ENCODE peak calls at places on chromosomes 2 and 18, in seven cellular contexts. H is upper lobe of right lung; J is cardiac muscle cell; K is aorta; N is lower lobe of right lung; E is CD8-positive, alpha-beta memory T cell; M is CD4-positive, CD25-positive, alpha-beta regulatory T cell. B is an unnamed sample.

GRCh38 chr2:47520825-47521665 is 118.1 kb downstream of the MSH2 start:
- DNase-seq in H (no peak), J (no peak), K (peak; percentile 79), N (peak; percentile 68), E (peak; percentile 66), M (peak; percentile 94), B (peak; percentile 49)

GRCh38 chr2:46717733-46718121 is 197.9 kb downstream of the MCFD2 start:
- DNase-seq in H (no peak), J (no peak), K (no peak), N (no peak), E (no peak), M (no peak), B (peak; percentile 48)

GRCh38 chr2:174033163-174033550 is 68.0 kb upstream of the SP3 start:
- DNase-seq in H (no peak), J (no peak), K (no peak), N (no peak), E (no peak), M (no peak), B (no peak)

GRCh38 chr2:19652811-19653210 is 249.0 kb downstream of the TTC32 start:
- DNase-seq in H (no peak), J (no peak), K (no peak), N (no peak), E (no peak), M (no peak), B (no peak)

GRCh38 chr2:18518116-18519111 is 42.0 kb downstream of the RDH14 start:
- DNase-seq in H (no peak), J (no peak), K (no peak), N (no peak), E (no peak), M (no peak), B (no peak)

GRCh38 chr2:9378433-9379371 is 44.6 kb downstream of the ITGB1BP1 start:
- DNase-seq in H (peak; percentile 53), J (no peak), K (peak; percentile 88), N (no peak), E (no peak), M (no peak), B (peak; percentile 54)

GRCh38 chr18:58225101-58225500 is 181.1 kb downstream of the NEDD4L start:
- DNase-seq in H (no peak), J (no peak), K (no peak), N (no peak), E (no peak), M (no peak), B (no peak)

GRCh38 chr18:62165583-62165982 is 21.3 kb downstream of the PIGN start:
- DNase-seq in H (no peak), J (no peak), K (no peak), N (no peak), E (no peak), M (no peak), B (no peak)

GRCh38 chr2:20179755-20180594 is 45.0 kb downstream of the SDC1 start:
- DNase-seq in H (peak; percentile 92), J (no peak), K (peak; percentile 55), N (peak; percentile 88), E (no peak), M (no peak), B (no peak)

GRCh38 chr2:36807223-36807886 is 110.8 kb downstream of the VIT start:
- DNase-seq in H (no peak), J (no peak), K (no peak), N (no peak), E (no peak), M (no peak), B (no peak)

GRCh38 chr18:26307161-26307773 is 81.0 kb downstream of the TAF4B start:
- DNase-seq in H (no peak), J (peak; percentile 66), K (no peak), N (no peak), E (peak; percentile 7), M (peak; percentile 61), B (peak; percentile 16)

GRCh38 chr18:48833701-48834394 is 116.9 kb downstream of the SMAD7 start:
- DNase-seq in H (peak; percentile 51), J (no peak), K (peak; percentile 44), N (peak; percentile 47), E (peak; percentile 33), M (peak; percentile 90), B (peak; percentile 26)

GRCh38 chr18:67426477-67426876 is 90.0 kb downstream of the DSEL start:
- DNase-seq in H (no peak), J (no peak), K (no peak), N (no peak), E (no peak), M (no peak), B (no peak)

GRCh38 chr18:67428148-67428547 is 88.4 kb downstream of the DSEL start:
- DNase-seq in H (no peak), J (no peak), K (no peak), N (no peak), E (no peak), M (no peak), B (peak; percentile 17)

GRCh38 chr18:67425724-67426123 is 90.8 kb downstream of the DSEL start:
- DNase-seq in H (no peak), J (no peak), K (no peak), N (no peak), E (no peak), M (no peak), B (peak; percentile 36)

GRCh38 chr18:67432806-67433205 is 83.7 kb downstream of the DSEL start:
- DNase-seq in H (no peak), J (no peak), K (no peak), N (no peak), E (no peak), M (no peak), B (no peak)

DNA sequence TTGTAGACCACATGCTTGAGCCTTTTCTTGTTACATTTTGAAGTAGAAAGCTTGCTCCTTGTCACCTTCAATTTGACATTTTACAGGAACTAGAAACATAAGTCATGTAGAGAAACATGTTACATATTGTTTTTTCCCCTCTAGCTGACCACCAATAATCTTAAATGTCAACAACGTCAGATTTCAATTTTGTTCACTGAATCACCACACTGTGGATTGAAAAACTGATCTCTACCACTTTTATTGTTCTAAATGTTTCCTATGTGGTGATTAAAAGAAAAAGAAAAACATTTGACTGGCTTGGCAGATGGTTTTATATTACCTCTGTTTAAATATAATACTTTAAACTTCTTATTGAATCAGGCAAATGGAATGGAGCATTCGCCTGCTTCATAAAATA is 87.7 kb downstream of the DSEL start:
- DNase-seq in H (no peak), J (no peak), K (no peak), N (no peak), E (no peak), M (no peak), B (no peak)
- H3K27ac ChIP-seq in H (no peak overlapping the region), J (no peak overlapping the region), K (no peak overlapping the region), N (no peak overlapping the region), E (no peak overlapping the region), M (no peak overlapping the region), B (peak overlapping the region; percentile 29)

DNA sequence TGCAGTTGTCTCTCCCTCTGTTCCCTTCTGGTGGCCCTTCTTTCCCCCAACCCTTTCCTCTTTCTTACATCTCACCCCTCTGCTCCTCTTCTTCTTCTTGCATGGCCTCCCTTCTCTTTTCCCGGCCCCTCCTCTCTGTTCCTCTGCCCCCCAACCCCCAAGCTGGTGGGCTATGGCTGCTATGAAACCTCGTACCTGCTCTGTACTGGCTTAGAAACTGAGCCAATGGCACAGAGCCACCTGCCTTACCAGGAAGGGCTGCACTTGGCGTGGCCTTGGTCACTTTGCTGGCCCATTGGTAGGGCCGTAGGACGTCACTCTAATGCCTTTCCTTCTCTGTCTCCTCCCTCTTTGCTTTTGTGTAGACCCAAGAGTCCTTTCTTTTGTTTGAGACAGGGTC is 78.9 kb downstream of the LRRFIP1 start:
- DNase-seq in H (no peak), J (no peak), K (no peak), N (no peak), E (no peak), M (no peak), B (no peak)
- H3K4me1 ChIP-seq in H (peaks cover 71% of the 10 kb centered on the region), J (peaks cover 27% of the 10 kb centered on the region), K (peaks cover under 1% of the 10 kb centered on the region), N (peaks cover 89% of the 10 kb centered on the region), E (peaks cover 71% of the 10 kb centered on the region), M (peaks cover 56% of the 10 kb centered on the region), B (peaks cover 53% of the 10 kb centered on the region)

DNA sequence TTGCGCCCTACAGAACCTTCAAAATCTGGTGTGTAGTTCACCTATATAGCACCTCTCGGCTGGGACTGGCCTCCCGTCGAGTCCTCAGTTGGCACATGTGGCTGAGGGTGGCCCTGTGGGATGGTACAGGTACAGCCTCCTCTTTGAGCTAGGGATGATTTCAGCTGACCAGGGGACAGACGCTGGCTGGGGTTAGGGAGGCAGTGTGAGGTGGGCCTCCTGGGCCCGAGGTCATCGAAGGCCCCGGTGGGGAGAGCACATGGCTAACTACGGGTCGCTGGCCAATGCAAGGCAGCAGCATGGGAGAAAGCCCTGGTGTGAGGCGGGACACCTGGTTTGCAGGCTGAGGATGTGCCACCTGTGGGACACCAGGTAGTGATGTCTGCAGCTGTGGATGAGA is 304.8 kb downstream of the GBX2 start:
- DNase-seq in H (no peak), J (no peak), K (no peak), N (no peak), E (no peak), M (no peak), B (no peak)
- H3K4me3 ChIP-seq in H (no peak overlapping the region), J (no peak overlapping the region), K (no peak overlapping the region), N (no peak overlapping the region), E (no peak overlapping the region), M (no peak overlapping the region), B (no peak overlapping the region)

DNA sequence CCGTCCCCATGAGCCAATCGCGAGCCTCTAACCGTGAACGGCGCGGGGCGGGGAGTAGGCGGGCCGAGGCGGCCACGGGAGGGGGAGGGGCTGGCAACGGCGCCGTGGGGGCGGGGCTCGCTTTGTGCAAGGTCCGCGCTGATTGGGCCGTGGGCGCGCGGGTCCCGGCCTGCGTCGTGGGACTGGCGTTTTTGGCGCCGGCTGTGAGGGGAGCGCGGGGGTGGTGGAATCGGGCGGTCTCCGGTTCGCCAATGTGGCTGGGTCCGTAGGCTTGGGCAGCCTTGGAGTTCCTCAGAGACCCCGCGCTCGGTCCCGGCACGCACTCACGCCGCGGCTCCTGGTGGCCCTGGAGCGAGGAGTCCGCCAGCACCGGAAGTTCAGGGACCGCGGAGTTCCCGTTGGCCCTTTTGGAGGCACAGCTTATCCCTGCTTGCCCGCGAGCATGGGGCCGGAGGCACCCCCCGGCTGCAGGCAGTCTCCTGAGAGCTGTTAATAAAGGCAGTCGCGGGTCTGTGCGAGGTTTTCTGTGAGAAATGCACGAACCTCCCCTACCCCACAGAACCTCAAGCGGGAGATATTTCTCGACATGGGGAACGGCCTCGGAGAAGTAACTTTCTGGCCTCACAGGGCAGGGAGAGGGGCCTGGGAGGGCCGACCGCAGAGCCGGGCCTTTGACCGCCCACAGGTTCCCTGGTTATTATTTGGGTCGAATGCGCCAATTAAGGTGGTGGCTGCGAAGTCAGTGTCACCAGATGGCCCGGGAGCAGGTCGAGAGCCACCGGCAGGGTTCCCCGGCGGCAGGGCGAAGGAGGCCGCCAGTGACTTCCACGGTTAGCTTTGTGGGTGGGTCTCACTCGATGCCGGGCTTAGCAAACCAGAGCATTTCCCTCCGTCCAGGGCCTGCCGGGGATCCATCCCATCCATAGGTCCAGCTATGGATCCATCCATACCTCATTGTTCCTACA is 574 bp upstream of the NCL start:
- DNase-seq in H (peak; percentile 99), J (peak; percentile 99), K (peak; percentile 100), N (peak; percentile 98), E (peak; percentile 95), M (peak; percentile 98), B (peak; percentile 94)
- H3K27ac ChIP-seq in H (peak overlapping the region; percentile 98), J (peak overlapping the region; percentile 95), K (peak overlapping the region; percentile 59), N (peak overlapping the region; percentile 99), E (peak overlapping the region; percentile 98), M (peak overlapping the region; percentile 99), B (peak overlapping the region; percentile 96)

GRCh38 chr2:240452471-240453256 is 17.2 kb downstream of the GPC1 start:
- DNase-seq in H (peak; percentile 86), J (peak; percentile 85), K (peak; percentile 93), N (peak; percentile 74), E (no peak), M (no peak), B (peak; percentile 67)
- H3K4me1 ChIP-seq in H (peaks cover 11% of the 10 kb centered on the region), J (peaks cover 43% of the 10 kb centered on the region), K (no peaks in the 10 kb centered on the region), N (peaks cover 22% of the 10 kb centered on the region), E (no peaks in the 10 kb centered on the region), M (peaks cover 21% of the 10 kb centered on the region), B (peaks cover 12% of the 10 kb centered on the region)